ENCODE peak calls at places on chromosomes 7 and 10, in five cellular contexts. B is CD8-positive, alpha-beta T cell; O is ovary; L is GM23248; T is IMR-90. E is an unnamed sample.

GRCh38 chr10:71502221-71502620 is 105.5 kb downstream of the CDH23 start:
- DNase-seq in B (no peak), T (no peak), O (no peak), L (no peak), E (no peak)

GRCh38 chr7:19899517-19899916 is 126.1 kb upstream of the TMEM196 start:
- DNase-seq in B (no peak), L (peak; percentile 67), O (no peak), T (no peak), E (no peak)

GRCh38 chr7:94656925-94657731 is 1.2 kb upstream of the SGCE start:
- DNase-seq in B (peak; percentile 55), T (peak; percentile 40), O (peak; percentile 25), L (peak; percentile 53), E (peak; percentile 63)

GRCh38 chr10:86218842-86219241 is 147.8 kb downstream of the GRID1 start:
- DNase-seq in T (no peak), B (no peak), O (no peak), L (no peak), E (no peak)

GRCh38 chr10:132039371-132039770 is 26.4 kb upstream of the JAKMIP3 start:
- DNase-seq in B (no peak), O (no peak), L (no peak), T (no peak), E (no peak)

GRCh38 chr10:110279062-110279986 is 25.4 kb downstream of the SMNDC1 start:
- DNase-seq in B (no peak), L (peak; percentile 82), T (peak; percentile 71), O (peak; percentile 29), E (peak; percentile 69)

GRCh38 chr10:52818019-52818418 is 45.4 kb upstream of the MBL2 start:
- DNase-seq in B (no peak), T (peak; percentile 59), O (no peak), L (peak; percentile 42), E (peak; percentile 61)

GRCh38 chr10:75191821-75192568 is 18.6 kb upstream of the VDAC2 start:
- DNase-seq in B (no peak), L (peak; percentile 95), T (peak; percentile 97), O (peak; percentile 64), E (no peak)

GRCh38 chr7:122155566-122155965 is 11.5 kb upstream of the AASS start:
- DNase-seq in L (peak; percentile 16), O (no peak), B (no peak), T (no peak), E (no peak)

GRCh38 chr7:47293884-47294568 is 287.9 kb downstream of the TNS3 start:
- DNase-seq in O (peak; percentile 51), T (peak; percentile 51), B (no peak), L (peak; percentile 77), E (no peak)

GRCh38 chr7:149027560-149028345 is 552 bp downstream of the PDIA4 start:
- DNase-seq in B (no peak), L (peak; percentile 52), O (no peak), T (peak; percentile 41), E (no peak)

GRCh38 chr10:5094265-5095205 is at the start of gene AKR1C3:
- DNase-seq in T (peak; percentile 65), L (peak; percentile 88), O (no peak), B (no peak), E (peak; percentile 81)

GRCh38 chr7:21355406-21355874 is 72.4 kb upstream of the SP4 start:
- DNase-seq in O (no peak), T (no peak), B (peak; percentile 57), L (no peak), E (no peak)

GRCh38 chr7:81484266-81484665 is 285.6 kb downstream of the HGF start:
- DNase-seq in O (peak; percentile 16), B (no peak), T (peak; percentile 86), L (peak; percentile 93), E (peak; percentile 72)

GRCh38 chr7:138657854-138658386 is 43.2 kb downstream of the SVOPL start:
- DNase-seq in B (no peak), L (no peak), O (no peak), T (no peak), E (no peak)

GRCh38 chr7:25095516-25096345 is 29.3 kb downstream of the CYCS start:
- DNase-seq in T (no peak), B (no peak), L (no peak), O (no peak), E (peak; percentile 52)

GRCh38 chr10:127813290-127813689 is 76.3 kb downstream of the FOXI2 start:
- DNase-seq in T (no peak), L (no peak), O (no peak), B (no peak), E (no peak)

GRCh38 chr7:155344618-155345433 is 47.1 kb downstream of the INSIG1 start:
- DNase-seq in L (peak; percentile 80), O (peak; percentile 64), B (peak; percentile 95), T (peak; percentile 64), E (peak; percentile 94)

GRCh38 chr7:64463636-64464375 is 99.1 kb downstream of the ZNF680 start:
- DNase-seq in O (peak; percentile 63), T (peak; percentile 4), B (no peak), L (peak; percentile 87), E (no peak)

GRCh38 chr10:122525788-122526187 is 34.8 kb upstream of the DMBT1 start:
- DNase-seq in O (no peak), B (no peak), L (no peak), T (no peak), E (no peak)

GRCh38 chr10:35463878-35464277 is 127.6 kb downstream of the CCNY start:
- DNase-seq in B (no peak), O (no peak), L (no peak), T (no peak), E (no peak)

GRCh38 chr7:155763721-155764431 is 48.4 kb downstream of the SHH start:
- DNase-seq in L (no peak), B (peak; percentile 66), T (peak; percentile 77), O (no peak), E (no peak)

GRCh38 chr10:99758241-99758891 is 24.1 kb upstream of the ABCC2 start:
- DNase-seq in B (no peak), T (peak; percentile 49), O (no peak), L (peak; percentile 57), E (no peak)

GRCh38 chr7:77542399-77542798 is 5.3 kb downstream of the PTPN12 start:
- DNase-seq in B (no peak), L (peak; percentile 64), O (no peak), T (peak; percentile 53), E (no peak)

GRCh38 chr7:114392686-114393085 is 21.9 kb upstream of the FOXP2 start:
- DNase-seq in L (peak; percentile 35), B (no peak), O (no peak), T (no peak), E (no peak)

GRCh38 chr7:27169658-27170493 is 4.2 kb downstream of the HOXA10 start:
- DNase-seq in L (peak; percentile 79), O (no peak), T (no peak), B (no peak), E (peak; percentile 83)

GRCh38 chr10:100908378-100908777 is 4.4 kb upstream of the SLF2 start:
- DNase-seq in O (no peak), L (no peak), T (no peak), B (no peak), E (no peak)

GRCh38 chr7:135159359-135160087 is 11.0 kb downstream of the CYREN start:
- DNase-seq in L (peak; percentile 39), B (no peak), T (no peak), O (no peak), E (no peak)
- H3K4me3 ChIP-seq in L (no peak overlapping the region), B (no peak overlapping the region), T (no peak overlapping the region), O (no peak overlapping the region), E (no peak overlapping the region)

GRCh38 chr10:22611425-22612111 is 102.8 kb downstream of the PIP4K2A start:
- DNase-seq in T (no peak), O (no peak), L (no peak), B (peak; percentile 69), E (no peak)

GRCh38 chr10:22610595-22610994 is 103.8 kb downstream of the PIP4K2A start:
- DNase-seq in T (no peak), L (no peak), B (no peak), O (no peak), E (no peak)

GRCh38 chr10:22613011-22613410 is 101.4 kb downstream of the PIP4K2A start:
- DNase-seq in O (no peak), B (no peak), T (no peak), L (no peak), E (no peak)

GRCh38 chr10:22609719-22610118 is 104.7 kb downstream of the PIP4K2A start:
- DNase-seq in O (no peak), T (no peak), L (no peak), B (no peak), E (no peak)

DNA sequence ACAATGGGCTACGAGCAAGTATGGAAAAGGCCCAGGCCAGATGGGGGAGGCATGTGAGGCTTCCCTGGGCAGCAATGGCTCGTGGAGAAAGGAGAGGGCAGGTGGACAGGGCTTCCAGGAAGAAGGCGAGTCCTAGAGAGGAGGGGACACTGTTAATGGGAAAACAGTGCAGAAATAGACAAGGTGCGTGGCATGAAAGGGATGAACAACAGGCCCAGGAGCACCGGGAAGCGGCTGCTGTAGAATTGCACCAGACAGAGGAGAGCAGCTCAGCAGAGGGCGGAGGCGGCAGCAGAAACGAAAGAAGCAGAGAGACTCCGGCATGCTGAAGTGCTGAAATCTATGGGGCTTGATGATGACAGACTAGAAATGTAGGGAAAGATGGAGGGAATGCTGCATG is 102.1 kb downstream of the PIP4K2A start:
- DNase-seq in B (no peak), L (no peak), O (no peak), T (no peak), E (no peak)
- H3K4me1 ChIP-seq in B (peaks cover 94% of the 10 kb centered on the region), L (peaks cover 11% of the 10 kb centered on the region), O (no peaks in the 10 kb centered on the region), T (no peaks in the 10 kb centered on the region), E (no peaks in the 10 kb centered on the region)

DNA sequence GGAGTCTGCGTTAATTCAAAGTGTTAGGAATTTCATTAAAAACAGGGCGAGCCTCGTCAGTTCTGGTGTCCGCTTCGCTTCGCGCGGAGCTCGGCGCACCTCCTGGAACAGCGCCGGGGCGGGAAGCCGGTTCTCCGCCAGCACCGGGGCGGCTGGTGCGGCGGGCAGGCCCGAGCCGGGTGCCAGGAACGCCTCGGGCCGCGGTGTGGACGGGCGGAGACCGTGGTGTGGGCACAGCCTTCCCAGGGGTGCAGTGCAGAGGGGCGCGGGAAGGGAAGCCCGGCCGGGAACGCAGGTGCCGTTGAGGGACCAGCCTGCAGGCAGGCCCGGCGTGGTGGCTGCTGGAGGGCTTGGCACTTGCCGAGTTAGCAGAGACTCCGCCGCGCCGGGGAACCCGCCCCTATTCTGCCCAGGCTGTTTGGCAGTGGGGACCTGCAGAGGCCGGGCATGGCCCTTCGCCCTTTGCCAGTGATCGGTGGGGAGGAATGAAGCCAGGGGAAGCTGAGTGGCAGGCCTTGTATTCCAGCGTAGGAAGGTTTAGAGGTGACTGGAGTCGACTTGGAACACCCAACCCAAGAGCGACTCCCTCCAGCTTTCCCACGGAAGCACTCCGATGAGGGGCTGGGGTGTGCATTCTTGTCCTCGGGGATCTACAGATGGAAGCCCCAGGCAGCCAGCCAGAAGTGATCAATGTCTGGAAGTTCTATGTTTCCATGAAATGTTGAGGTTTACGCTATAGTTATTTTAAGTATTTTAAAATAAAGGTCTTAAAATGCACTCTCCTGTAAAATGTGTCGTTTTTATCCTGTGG is 929 bp upstream of the RHEB start:
- DNase-seq in O (peak; percentile 48), T (no peak), L (peak; percentile 57), B (peak; percentile 69), E (no peak)
- H3K4me3 ChIP-seq in O (peak overlapping the region; percentile 44), T (peak overlapping the region; percentile 53), L (peak overlapping the region; percentile 69), B (peak overlapping the region; percentile 73), E (peak overlapping the region; percentile 65)

DNA sequence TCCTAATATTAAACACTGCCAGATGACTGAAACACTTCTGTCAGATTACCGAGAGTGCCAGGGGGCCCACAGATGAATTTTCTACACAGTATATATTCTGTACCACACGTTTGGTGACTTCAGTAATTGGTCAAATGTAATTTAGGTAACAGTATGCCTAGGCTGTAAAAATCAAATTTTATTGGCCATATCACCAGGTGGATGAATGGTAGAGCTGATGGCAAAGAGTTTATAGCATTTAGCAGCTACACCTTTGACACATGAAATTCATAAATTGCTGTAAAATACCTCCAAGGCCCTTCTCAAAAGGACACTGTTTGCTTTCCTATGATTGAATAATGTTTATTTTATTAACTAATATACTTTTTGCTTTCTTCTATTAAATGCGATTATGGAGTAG is 101.3 kb downstream of the ARID5B start:
- DNase-seq in T (no peak), B (no peak), O (no peak), L (no peak), E (no peak)
- H3K4me1 ChIP-seq in T (peaks cover 8% of the 10 kb centered on the region), B (no peaks in the 10 kb centered on the region), O (no peaks in the 10 kb centered on the region), L (peaks cover 12% of the 10 kb centered on the region), E (no peaks in the 10 kb centered on the region)

E was measured in endodermal cell.